ENCODE peak calls at places on chromosomes 7 and 10, in five cellular contexts. D, Q, F, V and E are unnamed samples.

GRCh38 chr10:127942811-127943210 is 35.9 kb downstream of the PTPRE start:
- DNase-seq in Q (no peak), F (no peak), D (no peak), V (peak), E (no peak)

GRCh38 chr10:89301721-89302445 is at the start of gene IFIT2:
- DNase-seq in V (peak), F (peak), Q (peak), D (no peak), E (peak)

GRCh38 chr7:65749518-65749917 is 123.4 kb upstream of the VKORC1L1 start:
- DNase-seq in V (no peak), D (no peak), Q (no peak), F (no peak), E (no peak)

GRCh38 chr7:28798233-28798632 is 159.9 kb downstream of the TRIL start:
- DNase-seq in Q (no peak), D (no peak), F (no peak), V (no peak), E (no peak)

GRCh38 chr7:45132708-45133320 is 21.3 kb upstream of the TBRG4 start:
- DNase-seq in D (no peak), V (no peak), F (no peak), Q (no peak), E (no peak)

GRCh38 chr7:24714676-24715010 is 42.6 kb downstream of the GSDME start:
- DNase-seq in V (no peak), D (no peak), F (no peak), Q (no peak), E (no peak)

GRCh38 chr7:134755422-134756022 is 23.9 kb upstream of the CALD1 start:
- DNase-seq in F (no peak), V (peak), Q (no peak), D (no peak), E (peak)

GRCh38 chr7:111982804-111983203 is 223.4 kb downstream of the DOCK4 start:
- DNase-seq in F (no peak), V (peak), Q (no peak), D (no peak), E (peak)

GRCh38 chr7:22611758-22612079 is 111.7 kb upstream of the STEAP1B start:
- DNase-seq in D (no peak), F (no peak), V (no peak), Q (no peak), E (no peak)

GRCh38 chr10:84329986-84330651 is 1.7 kb downstream of the CCSER2 start:
- DNase-seq in D (no peak), Q (no peak), V (peak), F (no peak), E (no peak)

GRCh38 chr10:110408943-110409342 is 88.8 kb upstream of the DUSP5 start:
- DNase-seq in Q (no peak), F (no peak), V (no peak), D (no peak), E (no peak)

GRCh38 chr10:128095023-128095752 is 31.0 kb downstream of the MKI67 start:
- DNase-seq in D (no peak), Q (no peak), F (no peak), V (no peak), E (no peak)

GRCh38 chr7:132771301-132771730 is 195.0 kb upstream of the PLXNA4 start:
- DNase-seq in V (no peak), Q (no peak), D (no peak), F (no peak), E (no peak)

GRCh38 chr10:86390337-86391120 is 23.9 kb upstream of the GRID1 start:
- DNase-seq in F (no peak), Q (no peak), V (no peak), D (no peak), E (no peak)